ENCODE peak calls at places on chromosomes 13 and 19, in four cellular contexts. Q is neural progenitor cell, W is GM23248, H is PC-9. K is an unnamed sample.
A peak's percentile ranks its signal among the peaks of the same experiment; 100 is the strongest.

GRCh38 chr19:42764836-42765235 is 642 bp downstream of the PSG8 start:
- DNase-seq in H (no peak), W (no peak), Q (no peak), K (no peak)

GRCh38 chr13:78598382-78598781 is 5.0 kb downstream of the POU4F1 start:
- DNase-seq in H (no peak), Q (peak; percentile 5), W (no peak), K (no peak)

GRCh38 chr19:16590876-16591802 is 18.9 kb upstream of the SLC35E1 start:
- DNase-seq in Q (no peak), W (no peak), H (no peak), K (no peak)

GRCh38 chr13:92303428-92303827 is 905.0 kb downstream of the GPC5 start:
- DNase-seq in Q (no peak), W (no peak), H (no peak), K (peak; percentile 5)

GRCh38 chr19:58535857-58536256 is 8.0 kb upstream of the TRIM28 start:
- DNase-seq in W (no peak), H (no peak), Q (no peak), K (no peak)

GRCh38 chr19:42216653-42217521 is 590 bp downstream of the DEDD2 start:
- DNase-seq in H (peak; percentile 40), Q (peak; percentile 89), W (peak; percentile 70), K (peak; percentile 71)

GRCh38 chr19:2867025-2867991 is at the start of gene ZNF556:
- DNase-seq in H (peak; percentile 76), W (peak; percentile 12), Q (no peak), K (no peak)

GRCh38 chr13:105471683-105472082 is 1063.8 kb downstream of the EFNB2 start:
- DNase-seq in H (no peak), W (no peak), Q (no peak), K (no peak)

GRCh38 chr13:113935081-113935511 is 38.8 kb downstream of the C13orf46 start:
- DNase-seq in Q (peak; percentile 43), W (no peak), H (no peak), K (no peak)

GRCh38 chr19:41696402-41697197 is 8.5 kb upstream of the CEACAM7 start:
- DNase-seq in Q (no peak), W (peak; percentile 16), H (no peak), K (no peak)

GRCh38 chr19:19628499-19629134 is 597 bp upstream of the LPAR2 start:
- DNase-seq in H (peak; percentile 84), Q (peak; percentile 95), W (peak; percentile 16), K (peak; percentile 84)

GRCh38 chr19:12985049-12985776 is 10.1 kb upstream of the NFIX start:
- DNase-seq in Q (peak; percentile 36), W (peak; percentile 88), H (peak; percentile 83), K (peak; percentile 59)

GRCh38 chr19:2711175-2711936 is 8.9 kb upstream of the GNG7 start:
- DNase-seq in W (peak; percentile 84), Q (no peak), H (no peak), K (no peak)

GRCh38 chr13:93744033-93744432 is 517.4 kb downstream of the GPC6 start:
- DNase-seq in W (no peak), H (no peak), Q (no peak), K (no peak)

GRCh38 chr13:28297341-28297740 is 159.0 kb downstream of the PAN3 start:
- DNase-seq in H (no peak), Q (peak; percentile 67), W (no peak), K (no peak)

GRCh38 chr13:49300716-49301589 is 53.2 kb downstream of the CDADC1 start:
- DNase-seq in W (peak; percentile 84), H (peak; percentile 65), Q (peak; percentile 73), K (peak; percentile 74)

GRCh38 chr13:45500492-45501174 is 35.9 kb downstream of the COG3 start:
- DNase-seq in H (peak; percentile 80), Q (no peak), W (peak; percentile 82), K (no peak)

GRCh38 chr13:85367887-85368286 is 431.3 kb downstream of the SLITRK6 start:
- DNase-seq in H (no peak), Q (no peak), W (no peak), K (no peak)

GRCh38 chr19:29658221-29658991 is 6.9 kb upstream of the PLEKHF1 start:
- DNase-seq in W (peak; percentile 39), Q (no peak), H (no peak), K (no peak)

GRCh38 chr19:35958660-35959039 is 22.5 kb downstream of the LRFN3 start:
- DNase-seq in Q (no peak), H (no peak), W (no peak), K (no peak)

GRCh38 chr19:35955881-35956634 is 19.9 kb downstream of the LRFN3 start:
- DNase-seq in H (no peak), Q (no peak), W (no peak), K (no peak)

GRCh38 chr19:35959968-35960320 is 23.8 kb downstream of the LRFN3 start:
- DNase-seq in Q (no peak), W (no peak), H (no peak), K (no peak)

GRCh38 chr19:35960432-35960972 is 24.3 kb downstream of the LRFN3 start:
- DNase-seq in Q (no peak), H (no peak), W (no peak), K (no peak)

DNA sequence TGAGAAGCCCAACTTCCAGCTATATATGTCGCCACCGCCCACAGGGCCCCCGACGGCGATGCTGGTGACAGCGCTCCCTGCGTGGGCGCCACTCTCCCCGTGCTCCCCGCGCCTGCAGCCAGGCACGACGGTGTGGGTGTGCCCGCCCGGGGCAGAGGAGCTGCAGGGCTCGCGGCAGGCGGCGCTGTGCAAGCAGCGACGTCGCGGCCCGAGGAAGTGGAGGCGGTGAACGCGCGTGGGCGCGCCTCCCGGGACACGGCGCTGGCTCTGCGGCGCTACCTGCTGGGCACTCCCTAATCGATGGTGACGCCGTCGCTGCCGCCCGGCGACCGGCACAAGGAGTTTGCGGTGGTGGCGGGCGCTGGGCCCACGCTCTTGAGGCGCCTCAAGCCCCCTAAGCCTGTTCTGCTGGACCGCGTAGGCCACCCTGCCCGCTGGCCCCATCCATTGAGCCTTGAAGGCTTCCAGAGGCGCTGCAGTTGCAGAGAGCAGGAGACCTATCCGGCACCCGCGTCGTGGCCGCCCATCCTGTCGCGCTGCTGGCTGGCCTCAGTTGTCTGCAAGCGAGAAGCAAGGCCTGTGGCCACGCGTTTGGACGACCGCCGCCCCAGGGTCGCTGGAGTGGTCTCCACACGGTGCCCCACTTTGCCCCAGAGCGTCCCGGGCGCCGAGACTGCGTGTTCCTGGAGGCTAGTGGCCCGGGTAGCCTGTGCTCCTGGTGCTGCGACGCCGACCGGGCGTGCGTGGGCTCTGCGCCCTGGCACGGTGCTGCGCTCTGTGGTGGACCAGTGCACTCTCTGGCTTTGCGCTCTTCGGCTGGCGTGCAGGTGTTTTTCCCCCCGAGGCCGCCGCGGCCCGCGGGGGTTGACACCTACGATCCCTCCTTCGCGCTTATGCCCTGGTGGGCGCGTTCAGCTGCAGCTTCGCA is 23.1 kb downstream of the LRFN3 start:
- DNase-seq in W (peak; percentile 68), Q (peak; percentile 58), H (no peak), K (peak; percentile 33)
- TF ChIP-seq EZH2 in W (no peak), Q (peak; percentile 83), H (no peak), K (peak; percentile 56)

DNA sequence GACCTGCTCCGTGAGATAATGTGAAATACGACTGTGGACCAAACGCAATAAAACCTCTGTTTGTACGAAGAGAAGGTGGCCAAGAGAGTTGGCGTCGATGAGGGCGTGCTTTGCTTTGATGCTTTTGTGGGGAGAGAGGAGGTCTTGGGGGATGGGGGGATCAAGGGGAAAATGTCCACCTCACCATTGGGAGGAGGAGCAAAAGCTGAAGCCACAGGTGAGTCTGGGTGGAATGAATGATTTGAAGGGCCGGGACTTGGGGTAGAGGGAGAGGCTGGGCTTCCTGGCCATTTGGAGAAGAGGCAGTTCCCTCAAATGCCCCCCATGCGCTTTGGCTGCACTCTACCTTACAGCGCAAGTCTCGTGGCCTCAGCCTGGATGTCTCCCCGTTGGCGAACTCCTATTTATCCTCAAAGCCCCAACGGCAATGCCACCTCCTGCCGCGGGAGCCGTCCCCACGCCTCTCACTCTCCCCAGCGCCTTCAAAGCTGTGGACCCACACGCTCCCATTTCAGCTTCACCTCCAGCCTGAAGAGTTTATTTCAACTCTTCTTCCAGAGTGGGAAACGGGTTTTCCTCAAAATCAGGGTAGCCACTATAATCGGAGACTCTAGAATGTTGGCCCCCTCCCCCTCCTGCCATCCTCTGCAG is 787 bp upstream of the ABCA7 start:
- DNase-seq in W (peak; percentile 45), H (no peak), Q (no peak), K (no peak)
- H3K4me3 ChIP-seq in W (peak overlapping the region; percentile 68), H (peak overlapping the region; percentile 72), Q (peak overlapping the region; percentile 55), K (no peak overlapping the region)

GRCh38 chr13:99919132-99919531 is 52.4 kb downstream of the ZIC5 start:
- DNase-seq in W (no peak), Q (no peak), H (no peak), K (no peak)

GRCh38 chr13:99911069-99911964 is 60.2 kb downstream of the ZIC5 start:
- DNase-seq in H (no peak), Q (no peak), W (no peak), K (no peak)

GRCh38 chr13:99911965-99912566 is 59.5 kb downstream of the ZIC5 start:
- DNase-seq in Q (no peak), H (no peak), W (no peak), K (no peak)

GRCh38 chr13:99916366-99917103 is 55.0 kb downstream of the ZIC5 start:
- DNase-seq in W (peak; percentile 79), H (peak; percentile 71), Q (peak; percentile 49), K (peak; percentile 74)
- H2AFZ ChIP-seq in W (no peak overlapping the region), H (no peak overlapping the region), Q (no peak overlapping the region), K (no peak overlapping the region)

GRCh38 chr13:20161275-20161950 is 561 bp upstream of the GJA3 start:
- DNase-seq in Q (peak; percentile 53), H (no peak), W (peak; percentile 64), K (peak; percentile 32)

GRCh38 chr13:20159646-20160345 is 1.1 kb downstream of the GJA3 start:
- DNase-seq in Q (peak; percentile 51), H (no peak), W (peak; percentile 73), K (no peak)

GRCh38 chr13:20161951-20162300 is 1.1 kb upstream of the GJA3 start:
- DNase-seq in W (no peak), H (no peak), Q (peak; percentile 43), K (no peak)

GRCh38 chr13:20157387-20157786 is 3.5 kb downstream of the GJA3 start:
- DNase-seq in Q (no peak), H (no peak), W (peak; percentile 25), K (no peak)

DNA sequence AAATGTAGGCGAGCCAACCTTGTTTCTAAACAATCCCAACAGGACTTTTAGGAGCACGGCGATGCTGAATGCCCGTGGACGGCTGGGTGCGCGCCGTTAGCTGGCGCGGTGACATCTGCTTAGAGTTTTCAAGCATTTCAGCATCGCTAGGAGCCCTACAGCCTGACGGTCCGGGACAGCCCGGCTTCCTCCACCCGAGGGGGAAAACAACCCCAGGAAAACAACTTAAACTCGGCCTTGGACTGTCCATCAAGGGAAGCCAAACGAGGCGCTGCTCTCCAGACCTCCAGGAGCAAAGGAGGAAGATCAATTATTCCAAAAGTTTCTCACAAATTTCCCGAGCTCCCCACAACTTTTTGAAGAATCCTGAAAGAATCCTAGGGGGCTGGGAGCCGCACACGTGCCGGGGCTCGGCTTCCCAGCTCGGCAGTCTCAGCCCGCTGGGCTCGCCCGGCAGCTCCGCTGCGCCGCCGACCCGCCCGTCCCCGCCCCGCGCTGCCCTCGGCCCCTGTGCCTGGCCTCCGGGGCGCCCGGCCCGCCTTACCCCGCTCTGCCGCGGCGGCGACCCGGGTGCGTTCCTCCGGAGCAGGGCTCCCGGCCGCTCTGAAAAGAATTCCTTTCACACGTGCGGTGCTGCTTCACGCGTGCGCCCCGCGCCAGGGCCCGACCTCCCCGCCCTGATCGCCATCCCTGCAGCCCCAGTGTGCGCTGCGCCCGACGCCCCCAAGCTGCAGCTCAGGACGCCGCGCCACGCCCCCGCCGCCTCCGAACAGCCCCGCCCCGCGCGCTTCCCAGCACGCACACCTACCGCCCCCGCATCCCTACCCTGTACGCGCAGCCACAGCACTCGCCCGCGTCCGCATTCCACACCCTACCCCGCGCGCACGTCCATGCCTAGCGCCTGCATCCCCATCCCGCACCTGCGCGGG is at the start of gene GJA3:
- DNase-seq in Q (peak; percentile 84), H (no peak), W (peak; percentile 79), K (peak; percentile 70)
- TF ChIP-seq EZH2 in Q (peak; percentile 15), H (no peak), W (no peak), K (no peak)

GRCh38 chr13:39073983-39074382 is 35.7 kb downstream of the NHLRC3 start:
- DNase-seq in Q (no peak), H (no peak), W (no peak), K (no peak)

GRCh38 chr13:39072842-39073241 is 34.6 kb downstream of the NHLRC3 start:
- DNase-seq in W (no peak), Q (no peak), H (no peak), K (no peak)
- H3K4me3 ChIP-seq in W (no peak overlapping the region), Q (no peak overlapping the region), H (no peak overlapping the region), K (no peak overlapping the region)